ENCODE peak calls at places on chromosomes 6 and 20, in ten cellular contexts. N, W, J, O, U, S, D, V, B and Q are unnamed samples.
A peak's percentile ranks its signal among the peaks of the same experiment; 100 is the strongest.

GRCh38 chr20:3760980-3761379 is 6.6 kb downstream of the ADISSP start:
- DNase-seq in N (no peak), W (no peak), J (no peak), O (no peak), U (no peak), S (peak; percentile 46), D (no peak), V (no peak), B (no peak), Q (no peak)

GRCh38 chr6:169224185-169224695 is 29.4 kb downstream of the THBS2 start:
- DNase-seq in N (no peak), W (no peak), J (no peak), O (no peak), U (peak; percentile 73), S (no peak), D (no peak), V (no peak), B (no peak), Q (no peak)

GRCh38 chr20:3786126-3786484 is 435 bp downstream of the CENPB start:
- DNase-seq in N (no peak), W (no peak), J (peak; percentile 55), O (no peak), U (peak; percentile 56), S (no peak), D (no peak), V (peak; percentile 53), B (peak; percentile 84), Q (no peak)

GRCh38 chr20:35294293-35294685 is 2.1 kb upstream of the FAM83C start:
- DNase-seq in N (no peak), W (no peak), J (no peak), O (no peak), U (no peak), S (no peak), D (no peak), V (no peak), B (peak; percentile 37), Q (no peak)

GRCh38 chr6:170266061-170266825 is 24.6 kb downstream of the DLL1 start:
- DNase-seq in N (no peak), W (no peak), J (no peak), O (no peak), U (no peak), S (no peak), D (no peak), V (peak; percentile 65), B (no peak), Q (no peak)

GRCh38 chr20:13277663-13278295 is 56.7 kb downstream of the ISM1 start:
- DNase-seq in N (no peak), W (no peak), J (no peak), O (no peak), U (no peak), S (no peak), D (no peak), V (no peak), B (no peak), Q (no peak)

GRCh38 chr6:142947702-142948480 is 2.9 kb upstream of the HIVEP2 start:
- DNase-seq in N (no peak), W (no peak), J (no peak), O (no peak), U (no peak), S (peak; percentile 61), D (no peak), V (peak; percentile 22), B (no peak), Q (no peak)

GRCh38 chr6:22499815-22500214 is 69.6 kb upstream of the HDGFL1 start:
- DNase-seq in N (no peak), W (no peak), J (no peak), O (no peak), U (no peak), S (no peak), D (no peak), V (no peak), B (no peak), Q (no peak)

GRCh38 chr6:75600694-75601265 is 900 bp upstream of the SENP6 start:
- DNase-seq in N (no peak), W (no peak), J (no peak), O (no peak), U (no peak), S (no peak), D (no peak), V (no peak), B (no peak), Q (no peak)

GRCh38 chr6:34813028-34813742 is 21.3 kb downstream of the BLTP3A start:
- DNase-seq in N (no peak), W (no peak), J (no peak), O (no peak), U (no peak), S (no peak), D (no peak), V (no peak), B (no peak), Q (no peak)

GRCh38 chr20:56359212-56360132 is 698 bp downstream of the FAM210B start:
- DNase-seq in N (peak; percentile 5), W (peak; percentile 56), J (peak; percentile 54), O (no peak), U (peak; percentile 69), S (no peak), D (peak; percentile 39), V (peak; percentile 60), B (peak; percentile 71), Q (no peak)

GRCh38 chr6:73929421-73929820 is 233.4 kb downstream of the CD109 start:
- DNase-seq in N (no peak), W (no peak), J (no peak), O (no peak), U (no peak), S (no peak), D (no peak), V (no peak), B (no peak), Q (no peak)

GRCh38 chr6:151627689-151628444 is 134.1 kb downstream of the CCDC170 start:
- DNase-seq in N (no peak), W (no peak), J (no peak), O (no peak), U (no peak), S (no peak), D (no peak), V (no peak), B (no peak), Q (no peak)

GRCh38 chr6:35663447-35664235 is 25.1 kb downstream of the FKBP5 start:
- DNase-seq in N (no peak), W (no peak), J (peak; percentile 57), O (no peak), U (peak; percentile 80), S (peak; percentile 67), D (no peak), V (no peak), B (no peak), Q (no peak)

GRCh38 chr6:146857180-146857959 is 258.6 kb downstream of the ADGB start:
- DNase-seq in N (peak; percentile 60), W (peak; percentile 87), J (peak; percentile 92), O (peak; percentile 84), U (peak; percentile 78), S (peak; percentile 46), D (peak; percentile 87), V (peak; percentile 83), B (peak; percentile 90), Q (peak; percentile 60)

GRCh38 chr6:146859795-146860495 is 261.2 kb downstream of the ADGB start:
- DNase-seq in N (no peak), W (no peak), J (no peak), O (no peak), U (no peak), S (no peak), D (no peak), V (no peak), B (no peak), Q (no peak)

GRCh38 chr6:146859206-146859605 is 260.4 kb downstream of the ADGB start:
- DNase-seq in N (no peak), W (no peak), J (no peak), O (no peak), U (no peak), S (no peak), D (no peak), V (no peak), B (no peak), Q (no peak)

GRCh38 chr6:146856296-146856695 is 257.5 kb downstream of the ADGB start:
- DNase-seq in N (no peak), W (no peak), J (no peak), O (no peak), U (no peak), S (no peak), D (no peak), V (no peak), B (no peak), Q (no peak)

GRCh38 chr6:146857960-146858308 is 259.2 kb downstream of the ADGB start:
- DNase-seq in N (no peak), W (no peak), J (peak; percentile 61), O (no peak), U (peak; percentile 21), S (no peak), D (peak; percentile 56), V (no peak), B (no peak), Q (no peak)
- TF ChIP-seq CTCF in N (no peak), W (no peak), J (no peak), O (no peak), U (no peak), S (no peak), D (no peak), V (no peak), B (no peak), Q (no peak)

GRCh38 chr6:90780141-90780540 is 193.3 kb upstream of the MAP3K7 start:
- DNase-seq in N (no peak), W (no peak), J (peak; percentile 27), O (no peak), U (no peak), S (no peak), D (no peak), V (no peak), B (no peak), Q (no peak)
- TF ChIP-seq CTCF in N (no peak), W (no peak), J (no peak), O (no peak), U (no peak), S (no peak), D (no peak), V (no peak), B (no peak), Q (no peak)

GRCh38 chr20:37902504-37903313 is at the start of gene VSTM2L:
- DNase-seq in N (no peak), W (no peak), J (peak; percentile 77), O (no peak), U (peak; percentile 25), S (no peak), D (peak; percentile 36), V (no peak), B (peak; percentile 72), Q (no peak)
- TF ChIP-seq CTCF in N (no peak), W (no peak), J (no peak), O (no peak), U (no peak), S (no peak), D (no peak), V (no peak), B (no peak), Q (no peak)

DNA sequence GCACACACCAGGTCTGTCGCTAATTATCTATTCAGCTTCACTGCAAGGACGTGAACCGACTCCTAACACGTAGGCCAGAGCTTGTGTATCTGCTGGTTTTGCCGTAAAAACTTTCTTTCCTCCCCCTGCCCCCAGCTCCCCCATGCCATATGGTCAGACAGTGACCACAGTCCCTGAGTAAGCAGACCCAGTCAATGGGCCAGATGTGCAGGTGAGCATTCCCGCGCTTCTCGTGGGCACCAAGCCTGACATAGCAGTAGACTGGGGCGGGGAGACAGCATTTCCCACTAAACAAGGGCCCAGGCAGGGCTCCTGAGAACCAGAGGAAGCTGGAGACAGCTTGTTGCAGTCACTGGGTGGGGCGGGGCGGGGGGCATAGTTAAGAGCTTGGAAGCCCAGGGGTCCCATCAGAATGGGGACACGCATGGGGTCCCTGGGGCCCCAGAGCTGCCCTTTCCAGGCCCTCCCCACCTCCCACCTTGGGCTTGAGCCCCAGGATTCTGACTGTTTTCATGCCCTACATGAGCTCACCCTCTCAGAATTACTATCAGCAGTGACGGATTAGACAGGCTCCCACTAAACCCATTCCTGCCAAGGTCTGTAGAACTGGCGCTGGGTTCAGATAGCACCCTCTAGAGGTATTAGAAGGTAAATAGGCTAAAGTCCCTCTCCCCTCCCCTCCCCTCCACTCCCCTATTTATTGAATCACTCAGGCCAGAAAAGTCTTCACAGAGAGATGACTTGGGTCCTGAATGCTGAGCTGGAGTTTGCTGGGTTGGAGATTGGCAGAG is 51.8 kb downstream of the CDH26 start:
- DNase-seq in N (no peak), W (no peak), J (peak; percentile 79), O (no peak), U (no peak), S (no peak), D (peak; percentile 53), V (no peak), B (no peak), Q (no peak)
- TF ChIP-seq CTCF in N (no peak), W (no peak), J (peak; percentile 62), O (peak; percentile 24), U (no peak), S (peak; percentile 63), D (peak; percentile 72), V (no peak), B (no peak), Q (no peak)